ENCODE peak calls at places on chromosomes 12 and 14, in nine cellular contexts. One of them, this sample, is unnamed.

GRCh38 chr14:105879867-105880561 is 353.6 kb downstream of the TMEM121 start:
- DNase-seq in IMR-90: no peak
- DNase-seq in hepatocyte: no peak
- DNase-seq in cardiac muscle cell: no peak
- DNase-seq in AG04450: no peak
- DNase-seq in WERI-Rb-1: peak; percentile 1
- DNase-seq in adrenal gland: peak; percentile 11
- DNase-seq in stomach: peak; percentile 21
- DNase-seq in GM23338: no peak
- DNase-seq in this sample: no peak

GRCh38 chr12:79673334-79673733 is 17.4 kb downstream of the PAWR start:
- DNase-seq in IMR-90: no peak
- DNase-seq in hepatocyte: no peak
- DNase-seq in cardiac muscle cell: no peak
- DNase-seq in AG04450: no peak
- DNase-seq in WERI-Rb-1: no peak
- DNase-seq in adrenal gland: no peak
- DNase-seq in stomach: no peak
- DNase-seq in GM23338: peak; percentile 66
- DNase-seq in this sample: no peak

GRCh38 chr12:98397323-98398105 is 117.9 kb upstream of the TMPO start:
- DNase-seq in IMR-90: peak; percentile 71
- DNase-seq in hepatocyte: peak; percentile 88
- DNase-seq in cardiac muscle cell: peak; percentile 83
- DNase-seq in AG04450: peak; percentile 30
- DNase-seq in WERI-Rb-1: peak; percentile 76
- DNase-seq in adrenal gland: peak; percentile 83
- DNase-seq in stomach: peak; percentile 84
- DNase-seq in GM23338: peak; percentile 91
- DNase-seq in this sample: peak; percentile 79

GRCh38 chr14:29521526-29522137 is 406.0 kb downstream of the PRKD1 start:
- DNase-seq in IMR-90: peak; percentile 6
- DNase-seq in hepatocyte: peak; percentile 7
- DNase-seq in cardiac muscle cell: peak; percentile 20
- DNase-seq in AG04450: no peak
- DNase-seq in WERI-Rb-1: peak; percentile 58
- DNase-seq in adrenal gland: no peak
- DNase-seq in stomach: no peak
- DNase-seq in GM23338: peak; percentile 76
- DNase-seq in this sample: no peak

GRCh38 chr14:104895786-104896642 is 28.7 kb upstream of the PLD4 start:
- DNase-seq in IMR-90: no peak
- DNase-seq in hepatocyte: peak; percentile 16
- DNase-seq in cardiac muscle cell: no peak
- DNase-seq in AG04450: no peak
- DNase-seq in WERI-Rb-1: no peak
- DNase-seq in adrenal gland: peak; percentile 71
- DNase-seq in stomach: peak; percentile 70
- DNase-seq in GM23338: no peak
- DNase-seq in this sample: peak; percentile 33

GRCh38 chr14:49036991-49037390 is 549.2 kb downstream of the RPS29 start:
- DNase-seq in IMR-90: no peak
- DNase-seq in hepatocyte: no peak
- DNase-seq in cardiac muscle cell: no peak
- DNase-seq in AG04450: no peak
- DNase-seq in WERI-Rb-1: no peak
- DNase-seq in adrenal gland: no peak
- DNase-seq in stomach: no peak
- DNase-seq in GM23338: no peak
- DNase-seq in this sample: no peak

GRCh38 chr12:43992856-43993255 is 157.0 kb downstream of the TMEM117 start:
- DNase-seq in IMR-90: no peak
- DNase-seq in hepatocyte: no peak
- DNase-seq in cardiac muscle cell: no peak
- DNase-seq in AG04450: no peak
- DNase-seq in WERI-Rb-1: no peak
- DNase-seq in adrenal gland: no peak
- DNase-seq in stomach: no peak
- DNase-seq in GM23338: no peak
- DNase-seq in this sample: no peak

GRCh38 chr12:66725031-66725430 is 46.2 kb upstream of the GRIP1 start:
- DNase-seq in IMR-90: no peak
- DNase-seq in hepatocyte: no peak
- DNase-seq in cardiac muscle cell: no peak
- DNase-seq in AG04450: no peak
- DNase-seq in WERI-Rb-1: no peak
- DNase-seq in adrenal gland: peak; percentile 29
- DNase-seq in stomach: no peak
- DNase-seq in GM23338: no peak
- DNase-seq in this sample: no peak

GRCh38 chr12:53476769-53477209 is 22.5 kb downstream of the MAP3K12 start:
- DNase-seq in IMR-90: no peak
- DNase-seq in hepatocyte: no peak
- DNase-seq in cardiac muscle cell: peak; percentile 49
- DNase-seq in AG04450: no peak
- DNase-seq in WERI-Rb-1: no peak
- DNase-seq in adrenal gland: no peak
- DNase-seq in stomach: no peak
- DNase-seq in GM23338: peak; percentile 82
- DNase-seq in this sample: no peak

GRCh38 chr12:53472183-53472582 is 20.3 kb downstream of the PCBP2 start:
- DNase-seq in IMR-90: no peak
- DNase-seq in hepatocyte: no peak
- DNase-seq in cardiac muscle cell: no peak
- DNase-seq in AG04450: no peak
- DNase-seq in WERI-Rb-1: no peak
- DNase-seq in adrenal gland: no peak
- DNase-seq in stomach: no peak
- DNase-seq in GM23338: no peak
- DNase-seq in this sample: no peak

GRCh38 chr12:53478865-53479264 is 20.4 kb downstream of the MAP3K12 start:
- DNase-seq in IMR-90: no peak
- DNase-seq in hepatocyte: no peak
- DNase-seq in cardiac muscle cell: no peak
- DNase-seq in AG04450: no peak
- DNase-seq in WERI-Rb-1: no peak
- DNase-seq in adrenal gland: no peak
- DNase-seq in stomach: no peak
- DNase-seq in GM23338: no peak
- DNase-seq in this sample: no peak

GRCh38 chr12:53474819-53475218 is 22.9 kb downstream of the PCBP2 start:
- DNase-seq in IMR-90: no peak
- DNase-seq in hepatocyte: no peak
- DNase-seq in cardiac muscle cell: no peak
- DNase-seq in AG04450: no peak
- DNase-seq in WERI-Rb-1: no peak
- DNase-seq in adrenal gland: no peak
- DNase-seq in stomach: no peak
- DNase-seq in GM23338: no peak
- DNase-seq in this sample: no peak

DNA sequence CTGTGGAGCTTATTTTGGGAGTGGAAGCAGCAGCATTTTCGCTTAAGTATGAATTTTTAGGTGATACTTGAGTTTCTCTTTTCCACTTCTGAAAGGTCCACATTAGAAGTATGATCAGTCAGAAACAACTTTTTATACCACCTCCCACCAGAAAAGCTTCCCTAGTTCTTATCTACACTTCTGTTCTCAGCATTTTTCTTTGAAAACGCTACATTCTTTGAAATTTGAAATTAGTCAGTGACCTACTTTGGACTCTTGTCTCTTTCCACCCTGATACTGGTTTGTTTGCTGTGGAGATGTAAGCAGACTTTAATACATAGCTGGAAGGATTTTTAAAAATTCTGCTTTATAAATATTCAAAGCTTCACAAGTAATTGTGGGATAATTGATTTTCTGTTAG is 22.2 kb downstream of the PCBP2 start:
- DNase-seq in IMR-90: no peak
- DNase-seq in hepatocyte: no peak
- DNase-seq in cardiac muscle cell: no peak
- DNase-seq in AG04450: no peak
- DNase-seq in WERI-Rb-1: no peak
- DNase-seq in adrenal gland: no peak
- DNase-seq in stomach: no peak
- DNase-seq in GM23338: no peak
- DNase-seq in this sample: no peak
- H3K4me3 ChIP-seq in IMR-90: no peak overlapping the region
- H3K4me3 ChIP-seq in hepatocyte: no peak overlapping the region
- H3K4me3 ChIP-seq in cardiac muscle cell: no peak overlapping the region
- H3K4me3 ChIP-seq in AG04450: no peak overlapping the region
- H3K4me3 ChIP-seq in WERI-Rb-1: no peak overlapping the region
- H3K4me3 ChIP-seq in adrenal gland: no peak overlapping the region
- H3K4me3 ChIP-seq in stomach: no peak overlapping the region
- H3K4me3 ChIP-seq in GM23338: no peak overlapping the region
- H3K4me3 ChIP-seq in this sample: no peak overlapping the region

GRCh38 chr12:115408642-115409041 is 724.7 kb upstream of the TBX3 start:
- DNase-seq in IMR-90: no peak
- DNase-seq in hepatocyte: no peak
- DNase-seq in cardiac muscle cell: no peak
- DNase-seq in AG04450: no peak
- DNase-seq in WERI-Rb-1: no peak
- DNase-seq in adrenal gland: no peak
- DNase-seq in stomach: no peak
- DNase-seq in GM23338: no peak
- DNase-seq in this sample: no peak

GRCh38 chr12:115407036-115407435 is 723.1 kb upstream of the TBX3 start:
- DNase-seq in IMR-90: no peak
- DNase-seq in hepatocyte: no peak
- DNase-seq in cardiac muscle cell: no peak
- DNase-seq in AG04450: no peak
- DNase-seq in WERI-Rb-1: no peak
- DNase-seq in adrenal gland: no peak
- DNase-seq in stomach: no peak
- DNase-seq in GM23338: no peak
- DNase-seq in this sample: no peak

GRCh38 chr12:115404761-115405470 is 720.9 kb upstream of the TBX3 start:
- DNase-seq in IMR-90: peak; percentile 92
- DNase-seq in hepatocyte: peak; percentile 8
- DNase-seq in cardiac muscle cell: no peak
- DNase-seq in AG04450: peak; percentile 65
- DNase-seq in WERI-Rb-1: no peak
- DNase-seq in adrenal gland: no peak
- DNase-seq in stomach: no peak
- DNase-seq in GM23338: no peak
- DNase-seq in this sample: no peak

GRCh38 chr12:115405471-115405860 is 721.5 kb upstream of the TBX3 start:
- DNase-seq in IMR-90: no peak
- DNase-seq in hepatocyte: no peak
- DNase-seq in cardiac muscle cell: no peak
- DNase-seq in AG04450: no peak
- DNase-seq in WERI-Rb-1: no peak
- DNase-seq in adrenal gland: no peak
- DNase-seq in stomach: no peak
- DNase-seq in GM23338: no peak
- DNase-seq in this sample: no peak

DNA sequence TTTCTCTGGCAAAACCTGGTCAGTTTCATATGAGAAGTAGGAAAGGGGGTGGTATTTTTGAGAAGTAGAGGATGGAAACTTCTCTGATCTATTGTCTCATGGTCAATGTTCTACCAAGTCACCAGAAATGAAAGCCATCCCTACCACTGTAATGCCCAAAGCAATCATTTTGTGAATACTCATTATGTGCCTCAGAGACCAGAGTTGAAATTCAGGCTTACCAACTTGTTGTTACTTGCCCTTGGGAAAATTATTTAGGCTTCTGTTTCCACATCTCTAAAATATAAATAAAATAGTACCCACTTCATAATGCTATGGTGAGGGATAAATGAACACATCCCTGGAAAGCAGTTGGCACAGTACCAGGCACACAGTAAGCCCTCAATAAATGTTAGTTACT is 723.7 kb upstream of the TBX3 start:
- DNase-seq in IMR-90: no peak
- DNase-seq in hepatocyte: no peak
- DNase-seq in cardiac muscle cell: no peak
- DNase-seq in AG04450: no peak
- DNase-seq in WERI-Rb-1: no peak
- DNase-seq in adrenal gland: no peak
- DNase-seq in stomach: no peak
- DNase-seq in GM23338: no peak
- DNase-seq in this sample: no peak
- TF ChIP-seq CTCF in IMR-90: no peak
- TF ChIP-seq CTCF in hepatocyte: no peak
- TF ChIP-seq CTCF in cardiac muscle cell: no peak
- TF ChIP-seq CTCF in AG04450: no peak
- TF ChIP-seq CTCF in WERI-Rb-1: no peak
- TF ChIP-seq CTCF in adrenal gland: no peak
- TF ChIP-seq CTCF in stomach: no peak
- TF ChIP-seq CTCF in GM23338: no peak
- TF ChIP-seq CTCF in this sample: no peak

GRCh38 chr12:54608786-54609185 is 20.3 kb upstream of the PPP1R1A start:
- DNase-seq in IMR-90: no peak
- DNase-seq in hepatocyte: no peak
- DNase-seq in cardiac muscle cell: no peak
- DNase-seq in AG04450: no peak
- DNase-seq in WERI-Rb-1: no peak
- DNase-seq in adrenal gland: no peak
- DNase-seq in stomach: no peak
- DNase-seq in GM23338: no peak
- DNase-seq in this sample: no peak

GRCh38 chr12:54608156-54608555 is 19.7 kb upstream of the PPP1R1A start:
- DNase-seq in IMR-90: no peak
- DNase-seq in hepatocyte: no peak
- DNase-seq in cardiac muscle cell: no peak
- DNase-seq in AG04450: no peak
- DNase-seq in WERI-Rb-1: no peak
- DNase-seq in adrenal gland: no peak
- DNase-seq in stomach: no peak
- DNase-seq in GM23338: no peak
- DNase-seq in this sample: no peak

GRCh38 chr12:54616933-54617535 is 17.7 kb downstream of the LACRT start:
- DNase-seq in IMR-90: no peak
- DNase-seq in hepatocyte: no peak
- DNase-seq in cardiac muscle cell: no peak
- DNase-seq in AG04450: no peak
- DNase-seq in WERI-Rb-1: no peak
- DNase-seq in adrenal gland: no peak
- DNase-seq in stomach: no peak
- DNase-seq in GM23338: no peak
- DNase-seq in this sample: no peak

GRCh38 chr12:54611715-54612116 is 23.0 kb downstream of the LACRT start:
- DNase-seq in IMR-90: no peak
- DNase-seq in hepatocyte: no peak
- DNase-seq in cardiac muscle cell: no peak
- DNase-seq in AG04450: no peak
- DNase-seq in WERI-Rb-1: no peak
- DNase-seq in adrenal gland: no peak
- DNase-seq in stomach: no peak
- DNase-seq in GM23338: no peak
- DNase-seq in this sample: no peak

GRCh38 chr12:54612216-54612750 is 22.4 kb downstream of the LACRT start:
- DNase-seq in IMR-90: no peak
- DNase-seq in hepatocyte: no peak
- DNase-seq in cardiac muscle cell: no peak
- DNase-seq in AG04450: no peak
- DNase-seq in WERI-Rb-1: no peak
- DNase-seq in adrenal gland: no peak
- DNase-seq in stomach: no peak
- DNase-seq in GM23338: no peak
- DNase-seq in this sample: no peak
- H3K27me3 ChIP-seq in IMR-90: peaks cover 4% of the 10 kb centered on the region
- H3K27me3 ChIP-seq in hepatocyte: peaks cover 46% of the 10 kb centered on the region
- H3K27me3 ChIP-seq in cardiac muscle cell: no peaks in the 10 kb centered on the region
- H3K27me3 ChIP-seq in AG04450: peaks cover 6% of the 10 kb centered on the region
- H3K27me3 ChIP-seq in WERI-Rb-1: peaks cover 91% of the 10 kb centered on the region
- H3K27me3 ChIP-seq in adrenal gland: peaks cover 14% of the 10 kb centered on the region
- H3K27me3 ChIP-seq in stomach: peaks cover 18% of the 10 kb centered on the region
- H3K27me3 ChIP-seq in GM23338: peaks cover 22% of the 10 kb centered on the region
- H3K27me3 ChIP-seq in this sample: peaks cover 2% of the 10 kb centered on the region

GRCh38 chr14:92510972-92511371 is 2.6 kb upstream of the RIN3 start:
- DNase-seq in IMR-90: no peak
- DNase-seq in hepatocyte: no peak
- DNase-seq in cardiac muscle cell: no peak
- DNase-seq in AG04450: no peak
- DNase-seq in WERI-Rb-1: peak; percentile 42
- DNase-seq in adrenal gland: no peak
- DNase-seq in stomach: no peak
- DNase-seq in GM23338: peak; percentile 71
- DNase-seq in this sample: peak; percentile 75

GRCh38 chr14:92513966-92514843 is 624 bp downstream of the RIN3 start:
- DNase-seq in IMR-90: peak; percentile 22
- DNase-seq in hepatocyte: peak; percentile 52
- DNase-seq in cardiac muscle cell: peak; percentile 19
- DNase-seq in AG04450: no peak
- DNase-seq in WERI-Rb-1: no peak
- DNase-seq in adrenal gland: no peak
- DNase-seq in stomach: no peak
- DNase-seq in GM23338: peak; percentile 58
- DNase-seq in this sample: peak; percentile 47

GRCh38 chr14:92511472-92512247 is 1.9 kb upstream of the RIN3 start:
- DNase-seq in IMR-90: peak; percentile 95
- DNase-seq in hepatocyte: peak; percentile 83
- DNase-seq in cardiac muscle cell: no peak
- DNase-seq in AG04450: peak; percentile 70
- DNase-seq in WERI-Rb-1: no peak
- DNase-seq in adrenal gland: peak; percentile 54
- DNase-seq in stomach: no peak
- DNase-seq in GM23338: no peak
- DNase-seq in this sample: no peak

GRCh38 chr14:92513204-92513965 is at the start of gene RIN3:
- DNase-seq in IMR-90: peak; percentile 65
- DNase-seq in hepatocyte: peak; percentile 74
- DNase-seq in cardiac muscle cell: peak; percentile 69
- DNase-seq in AG04450: peak; percentile 27
- DNase-seq in WERI-Rb-1: no peak
- DNase-seq in adrenal gland: peak; percentile 65
- DNase-seq in stomach: no peak
- DNase-seq in GM23338: peak; percentile 84
- DNase-seq in this sample: peak; percentile 65

GRCh38 chr14:92512807-92513203 is 776 bp upstream of the RIN3 start:
- DNase-seq in IMR-90: no peak
- DNase-seq in hepatocyte: no peak
- DNase-seq in cardiac muscle cell: no peak
- DNase-seq in AG04450: no peak
- DNase-seq in WERI-Rb-1: no peak
- DNase-seq in adrenal gland: no peak
- DNase-seq in stomach: no peak
- DNase-seq in GM23338: no peak
- DNase-seq in this sample: no peak
- H3K4me3 ChIP-seq in IMR-90: peak overlapping the region; percentile 68
- H3K4me3 ChIP-seq in hepatocyte: peak overlapping the region; percentile 85
- H3K4me3 ChIP-seq in cardiac muscle cell: no peak overlapping the region
- H3K4me3 ChIP-seq in AG04450: peak overlapping the region; percentile 77
- H3K4me3 ChIP-seq in WERI-Rb-1: no peak overlapping the region
- H3K4me3 ChIP-seq in adrenal gland: no peak overlapping the region
- H3K4me3 ChIP-seq in stomach: peak overlapping the region; percentile 60
- H3K4me3 ChIP-seq in GM23338: peak overlapping the region; percentile 75
- H3K4me3 ChIP-seq in this sample: peak overlapping the region; percentile 90